ENCODE peak calls at places on chromosome 15, in nine cellular contexts. T, W, Z, O, X, S, R, I and B are unnamed samples.

GRCh38 chr15:68734886-68735285 is 85.8 kb downstream of the ANP32A start:
- DNase-seq in W (no peak), R (no peak), Z (no peak), X (no peak), O (no peak), I (no peak), T (no peak), S (no peak), B (no peak)

GRCh38 chr15:22786868-22787698 is 639 bp downstream of the NIPA1 start:
- DNase-seq in O (no peak), R (no peak), I (no peak), Z (peak), W (peak), X (peak), T (peak), S (no peak), B (no peak)

GRCh38 chr15:80831606-80832224 is 52.5 kb downstream of the CEMIP start:
- DNase-seq in Z (no peak), S (no peak), O (no peak), I (no peak), W (no peak), X (no peak), R (no peak), T (no peak), B (no peak)

GRCh38 chr15:61141497-61142125 is 87.5 kb downstream of the RORA start:
- DNase-seq in X (no peak), T (no peak), I (no peak), Z (no peak), S (no peak), R (no peak), W (no peak), O (no peak), B (no peak)

GRCh38 chr15:40957581-40958051 is 4.3 kb downstream of the CHAC1 start:
- DNase-seq in X (no peak), W (no peak), Z (no peak), R (no peak), S (no peak), I (no peak), T (no peak), O (no peak), B (no peak)

GRCh38 chr15:35444557-35445204 is 101.3 kb downstream of the DPH6 start:
- DNase-seq in R (no peak), W (peak), O (no peak), S (no peak), X (peak), T (no peak), I (no peak), Z (no peak), B (no peak)

GRCh38 chr15:82649226-82649999 is 2.2 kb upstream of the CPEB1 start:
- DNase-seq in O (no peak), R (no peak), Z (no peak), X (no peak), S (no peak), T (no peak), W (no peak), I (no peak), B (no peak)

GRCh38 chr15:67783303-67783702 is 42.0 kb upstream of the SKOR1 start:
- DNase-seq in W (peak), R (no peak), I (peak), Z (no peak), O (no peak), X (no peak), S (no peak), T (no peak), B (no peak)

GRCh38 chr15:89587955-89588354 is 12.7 kb downstream of the TICRR start:
- DNase-seq in X (peak), O (no peak), W (no peak), S (no peak), I (no peak), R (no peak), Z (no peak), T (no peak), B (peak)

GRCh38 chr15:43776101-43776717 is 557 bp downstream of the ELL3 start:
- DNase-seq in X (no peak), Z (peak), O (peak), R (no peak), I (no peak), S (no peak), T (no peak), W (peak), B (no peak)

GRCh38 chr15:98794754-98795153 is 146.4 kb downstream of the IGF1R start:
- DNase-seq in T (no peak), R (no peak), Z (no peak), X (no peak), S (no peak), I (no peak), O (no peak), W (no peak), B (no peak)

GRCh38 chr15:32003558-32003957 is 26.8 kb upstream of the CHRNA7 start:
- DNase-seq in T (no peak), Z (no peak), S (no peak), X (no peak), R (no peak), W (no peak), I (no peak), O (no peak), B (no peak)

GRCh38 chr15:81922143-81922542 is 123.7 kb downstream of the MEX3B start:
- DNase-seq in R (no peak), T (no peak), S (no peak), X (no peak), O (no peak), W (no peak), I (no peak), Z (no peak), B (no peak)

GRCh38 chr15:40314723-40315276 is 7.1 kb upstream of the PLCB2 start:
- DNase-seq in W (no peak), Z (no peak), O (no peak), I (no peak), S (no peak), R (no peak), X (peak), T (no peak), B (no peak)

GRCh38 chr15:42911058-42911592 is 9.5 kb downstream of the TTBK2 start:
- DNase-seq in S (no peak), I (no peak), T (no peak), O (no peak), R (no peak), W (no peak), Z (no peak), X (no peak), B (no peak)

GRCh38 chr15:81296673-81297072 is 27.3 kb downstream of the STARD5 start:
- DNase-seq in O (no peak), W (peak), X (no peak), S (peak), I (peak), T (peak), R (no peak), Z (no peak), B (no peak)

GRCh38 chr15:98160236-98160635 is 199.7 kb downstream of the ARRDC4 start:
- DNase-seq in T (no peak), I (no peak), Z (no peak), W (peak), R (no peak), S (no peak), O (no peak), X (no peak), B (no peak)

GRCh38 chr15:85770014-85770721 is 24.6 kb downstream of the KLHL25 start:
- DNase-seq in S (no peak), W (no peak), T (no peak), R (no peak), Z (peak), X (no peak), O (no peak), I (no peak), B (no peak)

GRCh38 chr15:68346986-68347385 is 69.4 kb downstream of the FEM1B start:
- DNase-seq in X (no peak), T (no peak), S (no peak), I (no peak), R (no peak), O (no peak), W (no peak), Z (no peak), B (no peak)

GRCh38 chr15:66269326-66270090 is 16.0 kb upstream of the MEGF11 start:
- DNase-seq in O (no peak), Z (no peak), W (peak), S (no peak), X (peak), I (no peak), R (no peak), T (no peak), B (peak)

GRCh38 chr15:45454825-45455224 is 67.7 kb downstream of the SLC30A4 start:
- DNase-seq in S (no peak), Z (peak), O (no peak), X (peak), T (peak), I (peak), W (peak), R (peak), B (peak)

GRCh38 chr15:82810061-82810862 is 834 bp downstream of the WHAMM start:
- DNase-seq in S (no peak), I (no peak), W (peak), O (peak), X (peak), Z (peak), R (no peak), T (peak), B (no peak)

GRCh38 chr15:100114526-100114925 is 227.2 kb downstream of the ADAMTS17 start:
- DNase-seq in W (no peak), Z (no peak), T (no peak), O (no peak), R (no peak), X (no peak), S (no peak), I (no peak), B (no peak)

GRCh38 chr15:101167791-101168462 is 83.9 kb downstream of the CHSY1 start:
- DNase-seq in X (peak), I (no peak), R (peak), T (peak), W (peak), O (peak), S (no peak), Z (peak), B (peak)

GRCh38 chr15:27324871-27325270 is 353.9 kb downstream of the GABRG3 start:
- DNase-seq in I (no peak), S (no peak), Z (no peak), O (no peak), R (no peak), X (no peak), W (no peak), T (no peak), B (no peak)

GRCh38 chr15:23014394-23015000 is 24.9 kb downstream of the TUBGCP5 start:
- DNase-seq in I (no peak), R (no peak), T (no peak), O (no peak), S (no peak), Z (no peak), X (no peak), W (no peak), B (no peak)

GRCh38 chr15:61364871-61365270 is 135.8 kb upstream of the RORA start:
- DNase-seq in S (no peak), I (no peak), X (no peak), Z (peak), W (no peak), T (no peak), R (no peak), O (no peak), B (no peak)

GRCh38 chr15:36208868-36209582 is 370.4 kb upstream of the CDIN1 start:
- DNase-seq in T (no peak), R (no peak), W (no peak), X (no peak), O (no peak), Z (no peak), I (no peak), S (no peak), B (no peak)

GRCh38 chr15:99010743-99011142 is 3.2 kb upstream of the PGPEP1L start:
- DNase-seq in O (no peak), R (no peak), X (no peak), I (no peak), Z (no peak), T (no peak), W (no peak), S (no peak), B (no peak)

GRCh38 chr15:41971089-41971892 is 1.1 kb downstream of the EHD4 start:
- DNase-seq in X (peak), O (peak), W (peak), R (peak), S (peak), T (peak), Z (no peak), I (peak), B (no peak)

GRCh38 chr15:73870700-73871408 is 2.5 kb upstream of the TBC1D21 start:
- DNase-seq in X (no peak), Z (no peak), R (no peak), S (no peak), I (no peak), W (no peak), O (peak), T (peak), B (no peak)

GRCh38 chr15:45457641-45458539 is 64.7 kb downstream of the SLC30A4 start:
- DNase-seq in I (peak), R (peak), Z (no peak), T (peak), S (no peak), W (peak), X (peak), O (peak), B (no peak)

GRCh38 chr15:67551207-67551743 is 8.8 kb downstream of the MAP2K5 start:
- DNase-seq in O (no peak), T (no peak), R (no peak), S (no peak), I (no peak), Z (no peak), W (no peak), X (no peak), B (no peak)

GRCh38 chr15:85772668-85773067 is 22.1 kb downstream of the KLHL25 start:
- DNase-seq in T (peak), S (no peak), R (no peak), X (peak), I (no peak), W (no peak), O (no peak), Z (no peak), B (no peak)